ENCODE peak calls at places on chromosome 14, in five cellular contexts. N, A, I, R and K are unnamed samples.

GRCh38 chr14:92121207-92121669 is 268 bp downstream of the NDUFB1 start:
- DNase-seq in A (peak; percentile 85), R (peak; percentile 86), N (peak; percentile 37), I (no peak), K (no peak)

GRCh38 chr14:74299061-74299545 is 3.6 kb downstream of the ABCD4 start:
- DNase-seq in N (no peak), A (peak; percentile 61), I (peak; percentile 88), R (no peak), K (no peak)

GRCh38 chr14:42140831-42141279 is 534.2 kb downstream of the LRFN5 start:
- DNase-seq in A (no peak), N (no peak), I (no peak), R (no peak), K (no peak)

GRCh38 chr14:100117647-100118376 is 41.6 kb downstream of the DEGS2 start:
- DNase-seq in I (no peak), N (no peak), R (no peak), A (peak; percentile 84), K (no peak)

GRCh38 chr14:103546651-103547454 is 15.6 kb downstream of the BAG5 start:
- DNase-seq in N (peak; percentile 72), A (peak; percentile 89), R (no peak), I (peak; percentile 96), K (no peak)

GRCh38 chr14:65304239-65304638 is 108.3 kb upstream of the FUT8 start:
- DNase-seq in R (no peak), I (no peak), A (no peak), N (peak; percentile 66), K (no peak)

GRCh38 chr14:91417983-91418386 is 365 bp upstream of the CCDC88C start:
- DNase-seq in A (peak; percentile 79), R (no peak), N (peak; percentile 57), I (peak; percentile 81), K (no peak)

GRCh38 chr14:28055008-28055407 is 711.6 kb upstream of the FOXG1 start:
- DNase-seq in R (no peak), N (no peak), I (no peak), A (no peak), K (no peak)

GRCh38 chr14:89807905-89808304 is 146.6 kb downstream of the EFCAB11 start:
- DNase-seq in R (no peak), I (no peak), A (no peak), N (no peak), K (no peak)

GRCh38 chr14:65792208-65792905 is 379.8 kb downstream of the FUT8 start:
- DNase-seq in N (no peak), I (peak; percentile 90), A (no peak), R (peak; percentile 24), K (no peak)

GRCh38 chr14:31059152-31059924 is 33.2 kb upstream of the STRN3 start:
- DNase-seq in N (no peak), A (peak; percentile 80), I (peak; percentile 84), R (no peak), K (no peak)

GRCh38 chr14:50961606-50962259 is 17.4 kb upstream of the PYGL start:
- DNase-seq in R (no peak), I (no peak), A (no peak), N (no peak), K (no peak)

GRCh38 chr14:105508069-105508468 is 17.0 kb downstream of the TEDC1 start:
- DNase-seq in N (no peak), R (peak; percentile 71), I (no peak), A (peak; percentile 55), K (no peak)

GRCh38 chr14:57692671-57693070 is 173.2 kb downstream of the SLC35F4 start:
- DNase-seq in N (no peak), I (no peak), R (no peak), A (no peak), K (no peak)

GRCh38 chr14:101738921-101739320 is 22.6 kb upstream of the PPP2R5C start:
- DNase-seq in R (no peak), I (no peak), N (no peak), A (no peak), K (peak; percentile 22)

GRCh38 chr14:102279688-102280348 is 25.1 kb downstream of the MOK start:
- DNase-seq in I (no peak), R (no peak), A (no peak), N (no peak), K (no peak)

GRCh38 chr14:99081880-99082279 is 190.1 kb downstream of the BCL11B start:
- DNase-seq in N (no peak), R (no peak), A (no peak), I (no peak), K (no peak)

GRCh38 chr14:104210548-104211195 is 72.3 kb downstream of the KIF26A start:
- DNase-seq in A (peak; percentile 46), I (no peak), R (no peak), N (no peak), K (no peak)

GRCh38 chr14:49479432-49479831 is 106.7 kb downstream of the RPS29 start:
- DNase-seq in N (no peak), R (no peak), I (no peak), A (no peak), K (no peak)

GRCh38 chr14:75753696-75754095 is 92.7 kb downstream of the TTLL5 start:
- DNase-seq in N (no peak), I (no peak), R (no peak), A (no peak), K (no peak)

GRCh38 chr14:80387563-80387981 is 176.3 kb upstream of the DIO2 start:
- DNase-seq in A (no peak), R (no peak), I (no peak), N (no peak), K (no peak)

GRCh38 chr14:83257466-83258439 is 1724.1 kb upstream of the SEL1L start:
- DNase-seq in R (no peak), N (no peak), I (no peak), A (no peak), K (no peak)

GRCh38 chr14:70776197-70776596 is 33.1 kb downstream of the MAP3K9 start:
- DNase-seq in I (no peak), N (no peak), R (no peak), A (no peak), K (no peak)

GRCh38 chr14:24436355-24437019 is 6.1 kb downstream of the SDR39U1 start:
- DNase-seq in R (no peak), N (no peak), A (no peak), I (peak; percentile 74), K (peak; percentile 88)

DNA sequence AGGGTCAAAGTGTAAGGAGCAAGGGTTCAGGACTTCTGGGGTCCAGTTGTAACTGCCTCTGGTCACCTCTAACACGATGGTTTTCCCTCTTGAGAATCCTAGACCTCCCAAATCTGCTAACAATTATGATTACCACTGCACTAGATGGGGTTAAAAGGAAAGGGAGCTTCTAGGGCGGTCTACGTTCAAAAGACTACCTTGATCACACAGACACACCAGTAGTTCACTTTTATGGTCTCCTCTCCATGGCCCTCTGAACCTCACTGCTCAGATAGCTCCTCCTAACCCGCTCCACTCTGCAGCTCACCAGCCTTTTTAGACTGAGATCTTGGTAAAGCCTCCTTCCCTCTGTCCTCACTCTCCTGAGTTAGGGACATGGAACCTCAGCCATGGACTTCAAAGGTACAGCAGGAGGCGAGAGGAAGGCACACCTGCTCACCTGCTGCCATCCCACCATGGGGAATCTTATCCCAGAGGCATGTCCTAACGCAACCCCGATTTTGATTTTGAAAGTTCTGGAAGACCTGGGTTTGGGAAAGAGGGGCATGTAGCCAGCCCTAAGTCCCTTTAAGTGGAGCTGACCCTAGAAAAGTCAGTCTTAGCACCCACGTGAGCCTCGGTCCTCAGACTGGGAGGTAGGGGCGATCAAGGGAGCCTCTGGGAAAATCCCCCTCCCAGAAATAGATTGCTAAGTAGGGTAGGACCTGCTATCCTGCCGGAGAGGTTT is 1.4 kb downstream of the ZNF219 start:
- DNase-seq in A (no peak), I (peak; percentile 62), R (no peak), N (no peak), K (no peak)
- H3K4me3 ChIP-seq in A (no peak overlapping the region), I (peak overlapping the region; percentile 87), R (peak overlapping the region; percentile 84), N (peak overlapping the region; percentile 80), K (peak overlapping the region; percentile 62)

GRCh38 chr14:93965287-93965821 is 11.0 kb downstream of the ASB2 start:
- DNase-seq in I (no peak), R (no peak), A (no peak), N (no peak), K (no peak)
- H3K27ac ChIP-seq in I (no peak overlapping the region), R (peak overlapping the region; percentile 85), A (no peak overlapping the region), N (peak overlapping the region; percentile 76), K (peak overlapping the region; percentile 50)

GRCh38 chr14:72472845-72473244 is 421.1 kb downstream of the DPF3 start:
- DNase-seq in I (no peak), N (no peak), R (no peak), A (no peak), K (no peak)
- TF ChIP-seq CTCF in I (peak; percentile 53), N (no peak), R (no peak), A (no peak), K (no peak)

DNA sequence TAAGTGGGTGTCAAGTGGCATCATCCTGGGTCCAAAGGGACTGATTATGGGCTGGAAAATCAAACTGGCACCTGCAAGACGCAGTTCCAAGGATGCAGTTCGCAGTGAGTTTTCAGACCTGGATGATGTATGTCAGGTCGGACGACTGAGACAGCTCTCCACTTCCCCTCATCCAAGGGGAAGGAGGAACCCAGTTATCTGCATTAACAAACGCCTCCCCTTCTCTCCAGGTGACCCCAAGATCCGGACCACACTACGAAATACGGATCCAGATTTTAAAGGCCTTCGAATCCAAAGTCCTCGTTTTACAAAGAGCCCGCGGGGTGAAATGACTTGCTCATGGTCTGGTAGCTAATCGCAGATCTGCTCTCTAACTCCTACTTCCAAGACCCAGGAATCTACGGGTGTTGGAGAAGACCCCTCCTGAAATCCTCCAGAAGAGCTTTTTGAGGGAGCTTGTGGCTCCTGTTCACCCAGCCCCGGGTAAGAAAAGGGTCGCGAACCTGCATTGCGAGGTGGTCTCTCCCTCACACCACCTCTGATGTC is 460 bp upstream of the SYNE2 start:
- DNase-seq in I (no peak), N (no peak), R (no peak), A (no peak), K (no peak)
- H3K4me3 ChIP-seq in I (peak overlapping the region; percentile 89), N (peak overlapping the region; percentile 71), R (peak overlapping the region; percentile 98), A (peak overlapping the region; percentile 74), K (peak overlapping the region; percentile 85)